ENCODE peak calls at places on chromosome 20, in eight cellular contexts. X, Q, Z, G, O, L, R and W are unnamed samples. For H3K9me3, the result is how much of the 10 kb centered on the place peaks cover.

GRCh38 chr20:20368414-20369352 is 779 bp downstream of the INSM1 start:
- DNase-seq in X (no peak), Q (no peak), Z (peak), G (peak), O (peak), L (no peak), R (no peak), W (no peak)

GRCh38 chr20:38604873-38605303 is 3.3 kb downstream of the ARHGAP40 start:
- DNase-seq in X (peak), Q (peak), Z (no peak), G (no peak), O (peak), L (peak), R (peak), W (peak)

GRCh38 chr20:62489186-62489939 is 13.6 kb upstream of the GATA5 start:
- DNase-seq in X (no peak), Q (no peak), Z (no peak), G (no peak), O (peak), L (peak), R (peak), W (no peak)

GRCh38 chr20:6590891-6591679 is 176.4 kb upstream of the BMP2 start:
- DNase-seq in X (peak), Q (peak), Z (no peak), G (no peak), O (peak), L (no peak), R (no peak), W (peak)

GRCh38 chr20:10185741-10186558 is 32.7 kb upstream of the SNAP25 start:
- DNase-seq in X (no peak), Q (no peak), Z (no peak), G (no peak), O (no peak), L (no peak), R (no peak), W (no peak)

GRCh38 chr20:44228465-44229258 is 18.1 kb upstream of the OSER1 start:
- DNase-seq in X (no peak), Q (no peak), Z (no peak), G (no peak), O (no peak), L (no peak), R (no peak), W (no peak)

GRCh38 chr20:20931024-20931423 is 175.1 kb downstream of the LINC00237 start:
- DNase-seq in X (no peak), Q (no peak), Z (no peak), G (no peak), O (no peak), L (no peak), R (no peak), W (no peak)

GRCh38 chr20:43744121-43744520 is 17.3 kb upstream of the GTSF1L start:
- DNase-seq in X (no peak), Q (peak), Z (no peak), G (no peak), O (peak), L (peak), R (no peak), W (no peak)

GRCh38 chr20:56608376-56608775 is 20.7 kb upstream of the TFAP2C start:
- DNase-seq in X (no peak), Q (no peak), Z (no peak), G (no peak), O (no peak), L (no peak), R (no peak), W (no peak)

GRCh38 chr20:23920936-23921335 is 41.4 kb upstream of the CST5 start:
- DNase-seq in X (no peak), Q (no peak), Z (peak), G (no peak), O (no peak), L (no peak), R (no peak), W (no peak)

GRCh38 chr20:3796477-3797225 is 541 bp downstream of the CDC25B start:
- DNase-seq in X (no peak), Q (no peak), Z (no peak), G (no peak), O (no peak), L (no peak), R (no peak), W (no peak)

GRCh38 chr20:2745060-2745910 is 52.7 kb downstream of the EBF4 start:
- DNase-seq in X (no peak), Q (no peak), Z (no peak), G (no peak), O (no peak), L (no peak), R (no peak), W (no peak)

GRCh38 chr20:45041464-45042337 is 59.2 kb downstream of the KCNS1 start:
- DNase-seq in X (peak), Q (peak), Z (peak), G (no peak), O (peak), L (peak), R (no peak), W (peak)

GRCh38 chr20:59814835-59815340 is 118.5 kb downstream of the SYCP2 start:
- DNase-seq in X (no peak), Q (no peak), Z (peak), G (no peak), O (no peak), L (no peak), R (no peak), W (no peak)

GRCh38 chr20:51183443-51183842 is 160.5 kb upstream of the KCNG1 start:
- DNase-seq in X (no peak), Q (no peak), Z (no peak), G (no peak), O (peak), L (no peak), R (no peak), W (no peak)

GRCh38 chr20:36318166-36318565 is 12.0 kb downstream of the DLGAP4 start:
- DNase-seq in X (no peak), Q (no peak), Z (no peak), G (no peak), O (no peak), L (no peak), R (no peak), W (no peak)

GRCh38 chr20:62377615-62378085 is 9.3 kb upstream of the RPS21 start:
- DNase-seq in X (no peak), Q (no peak), Z (no peak), G (no peak), O (no peak), L (peak), R (no peak), W (no peak)

GRCh38 chr20:64093013-64093503 is 8.9 kb upstream of the LKAAEAR1 start:
- DNase-seq in X (no peak), Q (no peak), Z (peak), G (no peak), O (no peak), L (no peak), R (no peak), W (no peak)

GRCh38 chr20:37316116-37316774 is 26.8 kb downstream of the MANBAL start:
- DNase-seq in X (peak), Q (no peak), Z (no peak), G (no peak), O (no peak), L (no peak), R (no peak), W (no peak)

GRCh38 chr20:50302463-50303041 is 111.9 kb downstream of the CEBPB start:
- DNase-seq in X (no peak), Q (peak), Z (no peak), G (no peak), O (no peak), L (no peak), R (no peak), W (peak)

GRCh38 chr20:6744171-6744570 is 23.3 kb upstream of the BMP2 start:
- DNase-seq in X (no peak), Q (no peak), Z (no peak), G (no peak), O (no peak), L (no peak), R (no peak), W (no peak)

GRCh38 chr20:4088766-4089165 is 73.4 kb upstream of the RNF24 start:
- DNase-seq in X (no peak), Q (no peak), Z (no peak), G (no peak), O (no peak), L (no peak), R (no peak), W (no peak)

GRCh38 chr20:11901127-11901526 is 16.6 kb upstream of the BTBD3 start:
- DNase-seq in X (peak), Q (peak), Z (no peak), G (no peak), O (peak), L (no peak), R (no peak), W (peak)

GRCh38 chr20:57736738-57737347 is 27.0 kb upstream of the PMEPA1 start:
- DNase-seq in X (no peak), Q (no peak), Z (no peak), G (no peak), O (no peak), L (no peak), R (no peak), W (no peak)

GRCh38 chr20:47202765-47203667 is 153.5 kb downstream of the ZMYND8 start:
- DNase-seq in X (no peak), Q (no peak), Z (no peak), G (no peak), O (no peak), L (no peak), R (no peak), W (no peak)

GRCh38 chr20:23995905-23996666 is 7.5 kb upstream of the GGTLC1 start:
- DNase-seq in X (peak), Q (peak), Z (no peak), G (no peak), O (peak), L (peak), R (no peak), W (no peak)

GRCh38 chr20:8373579-8373978 is 241.5 kb downstream of the PLCB1 start:
- DNase-seq in X (no peak), Q (no peak), Z (no peak), G (no peak), O (no peak), L (no peak), R (no peak), W (no peak)

GRCh38 chr20:44006578-44006977 is 91.9 kb downstream of the TOX2 start:
- DNase-seq in X (no peak), Q (no peak), Z (no peak), G (no peak), O (no peak), L (no peak), R (no peak), W (no peak)

GRCh38 chr20:4041748-4042411 is 26.5 kb upstream of the RNF24 start:
- DNase-seq in X (peak), Q (peak), Z (no peak), G (peak), O (peak), L (peak), R (peak), W (peak)

GRCh38 chr20:58447733-58448391 is 58.8 kb downstream of the VAPB start:
- DNase-seq in X (peak), Q (peak), Z (peak), G (peak), O (peak), L (peak), R (peak), W (peak)

GRCh38 chr20:64242003-64242796 is 13.3 kb upstream of the PCMTD2 start:
- DNase-seq in X (no peak), Q (no peak), Z (no peak), G (no peak), O (no peak), L (no peak), R (no peak), W (no peak)

GRCh38 chr20:56807118-56807517 is 178.0 kb downstream of the TFAP2C start:
- DNase-seq in X (no peak), Q (no peak), Z (no peak), G (no peak), O (no peak), L (no peak), R (no peak), W (no peak)

GRCh38 chr20:24382775-24383174 is 86.7 kb upstream of the SYNDIG1 start:
- DNase-seq in X (no peak), Q (no peak), Z (peak), G (no peak), O (no peak), L (no peak), R (no peak), W (no peak)

GRCh38 chr20:29873946-29874345 is 1383.5 kb upstream of the DEFB115 start:
- DNase-seq in X (peak), Q (peak), Z (peak), G (peak), O (no peak), L (no peak), R (no peak), W (peak)

GRCh38 chr20:55437778-55438417 is 567.4 kb downstream of the CBLN4 start:
- DNase-seq in X (no peak), Q (no peak), Z (no peak), G (no peak), O (no peak), L (no peak), R (no peak), W (no peak)

GRCh38 chr20:17504898-17505663 is 26.1 kb downstream of the BFSP1 start:
- DNase-seq in X (peak), Q (peak), Z (peak), G (peak), O (peak), L (peak), R (peak), W (peak)

GRCh38 chr20:50245561-50246366 is 55.1 kb downstream of the CEBPB start:
- DNase-seq in X (peak), Q (peak), Z (no peak), G (no peak), O (peak), L (no peak), R (no peak), W (peak)

GRCh38 chr20:49276201-49276894 is 1.5 kb downstream of the ZNFX1 start:
- DNase-seq in X (peak), Q (peak), Z (no peak), G (no peak), O (peak), L (peak), R (no peak), W (peak)

GRCh38 chr20:44031001-44031574 is 116.4 kb downstream of the TOX2 start:
- DNase-seq in X (no peak), Q (no peak), Z (no peak), G (no peak), O (no peak), L (no peak), R (no peak), W (no peak)

GRCh38 chr20:528923-529594 is 14.5 kb downstream of the CSNK2A1 start:
- DNase-seq in X (peak), Q (peak), Z (no peak), G (no peak), O (peak), L (no peak), R (peak), W (peak)
- H3K9me3 ChIP-seq in X (under half), Q (under half), Z (under half), G (under half), O (under half), L (under half), R (under half), W (under half)

GRCh38 chr20:33992923-33993799 is 550 bp upstream of the RALY start:
- DNase-seq in X (peak), Q (peak), Z (peak), G (peak), O (peak), L (peak), R (peak), W (peak)
- H3K4me2 ChIP-seq in X (peak), Q (peak), Z (peak), G (peak), O (peak), L (peak), R (peak), W (peak)

GRCh38 chr20:796916-797315 is 28.6 kb upstream of the SLC52A3 start:
- DNase-seq in X (no peak), Q (no peak), Z (no peak), G (no peak), O (no peak), L (no peak), R (no peak), W (no peak)

GRCh38 chr20:805713-806112 is 27.8 kb upstream of the FAM110A start:
- DNase-seq in X (peak), Q (peak), Z (no peak), G (no peak), O (no peak), L (no peak), R (no peak), W (peak)

GRCh38 chr20:801678-802077 is 31.8 kb upstream of the FAM110A start:
- DNase-seq in X (no peak), Q (no peak), Z (no peak), G (no peak), O (no peak), L (no peak), R (no peak), W (no peak)
- H3K9me3 ChIP-seq in X (under half), Q (under half), Z (under half), G (under half), O (under half), L (under half), R (under half), W (under half)

GRCh38 chr20:53950031-53950430 is 120.4 kb downstream of the BCAS1 start:
- DNase-seq in X (no peak), Q (peak), Z (no peak), G (peak), O (no peak), L (no peak), R (no peak), W (peak)

GRCh38 chr20:53950578-53950977 is 119.8 kb downstream of the BCAS1 start:
- DNase-seq in X (no peak), Q (no peak), Z (no peak), G (no peak), O (no peak), L (no peak), R (no peak), W (no peak)

GRCh38 chr20:53947501-53948195 is 122.7 kb downstream of the BCAS1 start:
- DNase-seq in X (no peak), Q (no peak), Z (no peak), G (peak), O (no peak), L (no peak), R (no peak), W (no peak)

GRCh38 chr20:53949319-53949839 is 121.0 kb downstream of the BCAS1 start:
- DNase-seq in X (peak), Q (peak), Z (no peak), G (peak), O (peak), L (peak), R (no peak), W (peak)

DNA sequence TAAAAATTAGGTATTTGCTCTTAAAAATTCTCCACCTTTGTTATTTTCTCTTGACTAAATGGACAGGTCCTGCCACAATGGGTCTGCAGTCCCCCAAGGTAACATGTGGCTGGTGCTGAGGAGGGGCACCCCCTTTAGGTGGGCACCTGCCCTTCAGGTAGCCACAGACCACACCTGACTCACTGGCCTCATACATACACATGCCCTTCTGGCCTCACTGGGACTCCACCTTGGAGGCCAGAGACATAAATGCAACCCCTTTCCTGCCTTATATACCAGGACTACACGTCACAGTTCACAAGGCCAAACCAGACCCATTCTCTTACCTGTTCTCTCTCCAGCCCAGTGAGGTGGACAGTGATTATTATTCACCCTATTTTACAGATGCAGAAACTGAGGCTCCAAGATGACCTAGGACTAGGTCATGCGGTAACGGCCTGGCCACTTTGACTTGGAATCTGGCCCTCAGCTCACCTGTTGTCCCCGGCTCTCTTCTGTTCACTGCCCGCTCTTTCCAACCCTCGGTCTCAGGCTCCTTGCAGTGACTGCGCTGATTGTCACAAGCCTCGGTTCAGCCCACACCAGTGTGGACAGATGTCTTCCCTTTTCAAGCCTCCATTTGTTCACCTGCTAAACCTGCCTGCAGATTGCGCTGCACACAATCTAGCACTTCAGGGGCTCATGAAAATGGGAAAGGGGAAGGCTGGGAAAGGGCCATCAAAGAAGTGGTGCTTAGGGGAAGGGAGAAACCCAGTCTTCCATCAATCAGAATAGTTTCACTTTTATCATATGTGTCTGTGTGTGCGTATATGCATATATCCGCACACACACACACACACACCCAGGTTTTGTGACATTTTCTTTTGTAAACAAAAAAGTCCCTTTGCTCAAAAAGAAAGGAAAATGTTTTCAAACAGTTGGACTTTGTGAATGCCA is 121.7 kb downstream of the BCAS1 start:
- DNase-seq in X (no peak), Q (no peak), Z (no peak), G (peak), O (no peak), L (no peak), R (no peak), W (no peak)
- H3K4me2 ChIP-seq in X (no peak), Q (peak), Z (no peak), G (no peak), O (peak), L (no peak), R (peak), W (peak)

GRCh38 chr20:78338-78737 is 9.1 kb upstream of the DEFB125 start:
- DNase-seq in X (no peak), Q (no peak), Z (no peak), G (no peak), O (no peak), L (no peak), R (no peak), W (no peak)

GRCh38 chr20:79565-79964 is 7.9 kb upstream of the DEFB125 start:
- DNase-seq in X (no peak), Q (no peak), Z (no peak), G (no peak), O (no peak), L (no peak), R (no peak), W (no peak)

GRCh38 chr20:77231-77630 is 10.2 kb upstream of the DEFB125 start:
- DNase-seq in X (no peak), Q (no peak), Z (no peak), G (no peak), O (peak), L (no peak), R (no peak), W (no peak)
- H3K9me3 ChIP-seq in X (under half), Q (under half), Z (under half), G (under half), O (under half), L (under half), R (under half), W (under half)